ENCODE peak calls at places on chromosomes 5 and 9, in eight cellular contexts. One of them, this sample, is unnamed.

GRCh38 chr5:22708770-22709328 is 144.3 kb downstream of the CDH12 start:
- DNase-seq in SJSA1: no peak
- DNase-seq in A172: no peak
- DNase-seq in DMS79: no peak
- DNase-seq in hypothalamus: no peak
- DNase-seq in glutamatergic neuron: peak; percentile 44
- DNase-seq in HS-27A: no peak
- DNase-seq in kidney epithelial cell: no peak
- DNase-seq in this sample: no peak

GRCh38 chr9:36151306-36152210 is 15.0 kb downstream of the GLIPR2 start:
- DNase-seq in SJSA1: peak; percentile 70
- DNase-seq in A172: peak; percentile 86
- DNase-seq in DMS79: no peak
- DNase-seq in hypothalamus: no peak
- DNase-seq in glutamatergic neuron: no peak
- DNase-seq in HS-27A: no peak
- DNase-seq in kidney epithelial cell: no peak
- DNase-seq in this sample: no peak

GRCh38 chr5:6572086-6572824 is 60.6 kb downstream of the NSUN2 start:
- DNase-seq in SJSA1: no peak
- DNase-seq in A172: no peak
- DNase-seq in DMS79: no peak
- DNase-seq in hypothalamus: no peak
- DNase-seq in glutamatergic neuron: no peak
- DNase-seq in HS-27A: no peak
- DNase-seq in kidney epithelial cell: no peak
- DNase-seq in this sample: no peak

GRCh38 chr9:69223605-69224004 is 49.5 kb downstream of the TJP2 start:
- DNase-seq in SJSA1: peak; percentile 34
- DNase-seq in A172: peak; percentile 83
- DNase-seq in DMS79: no peak
- DNase-seq in hypothalamus: no peak
- DNase-seq in glutamatergic neuron: peak; percentile 51
- DNase-seq in HS-27A: peak; percentile 17
- DNase-seq in kidney epithelial cell: peak; percentile 47
- DNase-seq in this sample: peak; percentile 8

GRCh38 chr9:21579209-21579608 is 97.1 kb upstream of the IFNE start:
- DNase-seq in SJSA1: no peak
- DNase-seq in A172: no peak
- DNase-seq in DMS79: no peak
- DNase-seq in hypothalamus: no peak
- DNase-seq in glutamatergic neuron: no peak
- DNase-seq in HS-27A: no peak
- DNase-seq in kidney epithelial cell: no peak
- DNase-seq in this sample: no peak

GRCh38 chr9:19495186-19496028 is 86.6 kb downstream of the ACER2 start:
- DNase-seq in SJSA1: no peak
- DNase-seq in A172: no peak
- DNase-seq in DMS79: no peak
- DNase-seq in hypothalamus: no peak
- DNase-seq in glutamatergic neuron: no peak
- DNase-seq in HS-27A: no peak
- DNase-seq in kidney epithelial cell: no peak
- DNase-seq in this sample: no peak

GRCh38 chr5:161687316-161687715 is 1.8 kb downstream of the GABRA6 start:
- DNase-seq in SJSA1: no peak
- DNase-seq in A172: no peak
- DNase-seq in DMS79: no peak
- DNase-seq in hypothalamus: no peak
- DNase-seq in glutamatergic neuron: no peak
- DNase-seq in HS-27A: no peak
- DNase-seq in kidney epithelial cell: no peak
- DNase-seq in this sample: no peak

GRCh38 chr5:96885518-96886338 is 9.4 kb downstream of the ERAP2 start:
- DNase-seq in SJSA1: no peak
- DNase-seq in A172: peak; percentile 30
- DNase-seq in DMS79: no peak
- DNase-seq in hypothalamus: no peak
- DNase-seq in glutamatergic neuron: no peak
- DNase-seq in HS-27A: no peak
- DNase-seq in kidney epithelial cell: peak; percentile 42
- DNase-seq in this sample: no peak

GRCh38 chr9:114580609-114581193 is 6.9 kb upstream of the ATP6V1G1 start:
- DNase-seq in SJSA1: no peak
- DNase-seq in A172: no peak
- DNase-seq in DMS79: no peak
- DNase-seq in hypothalamus: no peak
- DNase-seq in glutamatergic neuron: no peak
- DNase-seq in HS-27A: no peak
- DNase-seq in kidney epithelial cell: no peak
- DNase-seq in this sample: no peak

GRCh38 chr5:95788493-95788892 is 34.0 kb downstream of the GLRX start:
- DNase-seq in SJSA1: no peak
- DNase-seq in A172: no peak
- DNase-seq in DMS79: no peak
- DNase-seq in hypothalamus: no peak
- DNase-seq in glutamatergic neuron: no peak
- DNase-seq in HS-27A: no peak
- DNase-seq in kidney epithelial cell: no peak
- DNase-seq in this sample: no peak

GRCh38 chr9:98128316-98128715 is 9.3 kb upstream of the TRIM14 start:
- DNase-seq in SJSA1: no peak
- DNase-seq in A172: no peak
- DNase-seq in DMS79: no peak
- DNase-seq in hypothalamus: no peak
- DNase-seq in glutamatergic neuron: no peak
- DNase-seq in HS-27A: no peak
- DNase-seq in kidney epithelial cell: no peak
- DNase-seq in this sample: no peak

GRCh38 chr5:112908854-112909253 is 13.2 kb downstream of the REEP5 start:
- DNase-seq in SJSA1: no peak
- DNase-seq in A172: no peak
- DNase-seq in DMS79: no peak
- DNase-seq in hypothalamus: no peak
- DNase-seq in glutamatergic neuron: no peak
- DNase-seq in HS-27A: no peak
- DNase-seq in kidney epithelial cell: no peak
- DNase-seq in this sample: no peak

GRCh38 chr5:122313941-122314340 is 1.9 kb downstream of the SNCAIP start:
- DNase-seq in SJSA1: no peak
- DNase-seq in A172: no peak
- DNase-seq in DMS79: no peak
- DNase-seq in hypothalamus: no peak
- DNase-seq in glutamatergic neuron: no peak
- DNase-seq in HS-27A: no peak
- DNase-seq in kidney epithelial cell: no peak
- DNase-seq in this sample: no peak

GRCh38 chr5:67960939-67961338 is 254.6 kb upstream of the PIK3R1 start:
- DNase-seq in SJSA1: peak; percentile 80
- DNase-seq in A172: no peak
- DNase-seq in DMS79: peak; percentile 8
- DNase-seq in hypothalamus: no peak
- DNase-seq in glutamatergic neuron: no peak
- DNase-seq in HS-27A: no peak
- DNase-seq in kidney epithelial cell: no peak
- DNase-seq in this sample: no peak

GRCh38 chr5:112412370-112412769 is 6.7 kb downstream of the EPB41L4A start:
- DNase-seq in SJSA1: no peak
- DNase-seq in A172: no peak
- DNase-seq in DMS79: no peak
- DNase-seq in hypothalamus: no peak
- DNase-seq in glutamatergic neuron: no peak
- DNase-seq in HS-27A: no peak
- DNase-seq in kidney epithelial cell: peak; percentile 89
- DNase-seq in this sample: no peak

This sample was measured in Panc1.